ENCODE peak calls at places on chromosomes 2 and 18, in five cellular contexts. F is cardiac fibroblast; O is stimulated activated CD8-positive, alpha-beta memory T cell treated with anti-CD3 and anti-CD28 coated beads, Interleukin-4, amount 100 ng/mL, for 4 hours; H is hypothalamus; Z is ovary. W is an unnamed sample.

GRCh38 chr2:30608643-30609042 is 161.6 kb downstream of the LCLAT1 start:
- DNase-seq in F (no peak), O (no peak), H (no peak), Z (no peak), W (no peak)

GRCh38 chr2:42813773-42814172 is 21.4 kb upstream of the HAAO start:
- DNase-seq in F (no peak), O (no peak), H (no peak), Z (no peak), W (no peak)

GRCh38 chr2:42510191-42510929 is 16.6 kb upstream of the KCNG3 start:
- DNase-seq in F (peak; percentile 24), O (no peak), H (no peak), Z (no peak), W (peak; percentile 45)

GRCh38 chr18:77112161-77112801 is 20.3 kb downstream of the MBP start:
- DNase-seq in F (no peak), O (no peak), H (no peak), Z (no peak), W (no peak)

GRCh38 chr2:28128281-28128950 is 237.9 kb downstream of the BABAM2 start:
- DNase-seq in F (peak; percentile 19), O (no peak), H (no peak), Z (no peak), W (no peak)

GRCh38 chr2:149204686-149205085 is 125.7 kb upstream of the LYPD6 start:
- DNase-seq in F (no peak), O (no peak), H (no peak), Z (no peak), W (no peak)

GRCh38 chr2:100902833-100903405 is 83.0 kb downstream of the NPAS2 start:
- DNase-seq in F (peak; percentile 78), O (no peak), H (no peak), Z (no peak), W (peak; percentile 82)

GRCh38 chr2:174120346-174120745 is 128.0 kb downstream of the OLA1 start:
- DNase-seq in F (no peak), O (no peak), H (no peak), Z (no peak), W (peak; percentile 5)

GRCh38 chr2:27152102-27152795 is 3.4 kb downstream of the TCF23 start:
- DNase-seq in F (no peak), O (no peak), H (no peak), Z (no peak), W (no peak)

GRCh38 chr2:239818531-239819011 is 206.6 kb downstream of the NDUFA10 start:
- DNase-seq in F (no peak), O (no peak), H (peak; percentile 39), Z (peak; percentile 3), W (no peak)

GRCh38 chr2:237557633-237558015 is 8.8 kb upstream of the PRLH start:
- DNase-seq in F (no peak), O (no peak), H (no peak), Z (peak; percentile 10), W (no peak)

GRCh38 chr2:197273485-197273884 is 37.1 kb downstream of the ANKRD44 start:
- DNase-seq in F (no peak), O (no peak), H (no peak), Z (no peak), W (peak; percentile 35)

GRCh38 chr2:205925373-205926337 is 160.3 kb downstream of the INO80D start:
- DNase-seq in F (peak; percentile 72), O (peak; percentile 24), H (peak; percentile 67), Z (peak; percentile 90), W (peak; percentile 77)

GRCh38 chr2:42545714-42546390 is 22.6 kb upstream of the MTA3 start:
- DNase-seq in F (no peak), O (no peak), H (no peak), Z (no peak), W (no peak)

GRCh38 chr2:190126758-190127157 is 64.2 kb upstream of the MSTN start:
- DNase-seq in F (peak; percentile 60), O (no peak), H (no peak), Z (no peak), W (no peak)

GRCh38 chr18:48732767-48733424 is 194.1 kb downstream of the CTIF start:
- DNase-seq in F (no peak), O (no peak), H (no peak), Z (no peak), W (no peak)

GRCh38 chr18:62586148-62586774 is 63.4 kb downstream of the ZCCHC2 start:
- DNase-seq in F (peak; percentile 80), O (no peak), H (peak; percentile 57), Z (peak; percentile 71), W (peak; percentile 74)

GRCh38 chr2:20444113-20444992 is 2.5 kb upstream of the RHOB start:
- DNase-seq in F (peak; percentile 85), O (no peak), H (no peak), Z (no peak), W (peak; percentile 72)

GRCh38 chr18:13613591-13614317 is 112.6 kb downstream of the FAM210A start:
- DNase-seq in F (no peak), O (no peak), H (no peak), Z (no peak), W (no peak)

W was measured in lung microvascular endothelial cell.